ENCODE peak calls at places on chromosomes 11 and 22, in eight cellular contexts. I is amniotic stem cell; H is KBM-7; L is stimulated activated CD8-positive, alpha-beta memory T cell treated with anti-CD3 and anti-CD28 coated beads, Interleukin-15, amount 100 ng/mL, for 1 hour; V is tibial artery; S is GM12865; T is stimulated activated CD4-positive, alpha-beta T cell treated with anti-CD3 and anti-CD28 coated beads, TNF-alpha, amount 100 ng/mL, for 48 hours; W is nephron progenitor cell. N is an unnamed sample.

GRCh38 chr11:74546752-74547151 is 45.6 kb upstream of the POLD3 start:
- DNase-seq in I (no peak), H (no peak), L (no peak), V (no peak), S (no peak), T (no peak), W (no peak), N (no peak)

GRCh38 chr11:6606471-6607189 is 3.1 kb downstream of the ILK start:
- DNase-seq in I (peak), H (peak), L (no peak), V (peak), S (peak), T (no peak), W (peak), N (peak)

GRCh38 chr11:279040-279965 is 1.1 kb downstream of the NLRP6 start:
- DNase-seq in I (no peak), H (no peak), L (no peak), V (peak), S (no peak), T (no peak), W (no peak), N (no peak)

GRCh38 chr22:38214248-38215056 is 12.7 kb downstream of the MAFF start:
- DNase-seq in I (no peak), H (no peak), L (no peak), V (peak), S (peak), T (peak), W (peak), N (no peak)

GRCh38 chr11:2302844-2303626 is 1.2 kb downstream of the TSPAN32 start:
- DNase-seq in I (no peak), H (no peak), L (no peak), V (no peak), S (no peak), T (no peak), W (no peak), N (no peak)

GRCh38 chr11:83006877-83007330 is 64.8 kb downstream of the RAB30 start:
- DNase-seq in I (no peak), H (peak), L (no peak), V (no peak), S (peak), T (no peak), W (no peak), N (no peak)

GRCh38 chr22:19844423-19845368 is 10.0 kb downstream of the GNB1L start:
- DNase-seq in I (peak), H (peak), L (no peak), V (peak), S (no peak), T (no peak), W (no peak), N (no peak)

GRCh38 chr11:65861165-65861505 is 902 bp downstream of the MUS81 start:
- DNase-seq in I (no peak), H (no peak), L (no peak), V (no peak), S (no peak), T (no peak), W (no peak), N (no peak)

GRCh38 chr11:15159085-15159484 is 44.4 kb downstream of the INSC start:
- DNase-seq in I (no peak), H (peak), L (no peak), V (no peak), S (peak), T (no peak), W (no peak), N (no peak)

GRCh38 chr11:12695221-12695794 is 21.1 kb downstream of the TEAD1 start:
- DNase-seq in I (no peak), H (no peak), L (no peak), V (no peak), S (no peak), T (no peak), W (no peak), N (no peak)

N was measured in non-pigmented ciliary epithelial cell.